ENCODE peak calls at places on chromosomes 4 and X, in nine cellular contexts. R is aorta; V is dermis microvascular lymphatic vessel endothelial cell; S is thyroid gland; I is stimulated activated CD4-positive, alpha-beta T cell treated with anti-CD3 and anti-CD28 coated beads, TNF-alpha, amount 100 ng/mL, for 4 hours; P is effector memory CD4-positive, alpha-beta T cell; E is substantia nigra; L is SW480; W is activated CD8-positive, alpha-beta memory T cell treated with anti-CD3 and anti-CD28 coated beads for 1 hour. X is an unnamed sample.

GRCh38 chrX:145886469-145886868 is 68.8 kb downstream of the SLITRK2 start:
- DNase-seq in R (no peak), V (no peak), S (no peak), I (no peak), P (no peak), E (no peak), L (no peak), W (no peak), X (no peak)

GRCh38 chrX:136395271-136395670 is 92.5 kb upstream of the BRS3 start:
- DNase-seq in R (no peak), V (no peak), S (no peak), I (no peak), P (no peak), E (no peak), L (no peak), W (no peak), X (no peak)

GRCh38 chrX:136598631-136599030 is 49.3 kb upstream of the CD40LG start:
- DNase-seq in R (no peak), V (no peak), S (no peak), I (no peak), P (peak), E (no peak), L (no peak), W (no peak), X (no peak)

GRCh38 chr4:114161809-114162208 is 182.4 kb upstream of the ARSJ start:
- DNase-seq in R (no peak), V (no peak), S (no peak), I (no peak), P (no peak), E (no peak), L (no peak), W (no peak), X (no peak)

GRCh38 chrX:16754019-16754418 is 32.2 kb upstream of the TXLNG start:
- DNase-seq in R (no peak), V (no peak), S (no peak), I (no peak), P (no peak), E (no peak), L (no peak), W (no peak), X (no peak)

GRCh38 chr4:8851321-8852117 is 20.1 kb downstream of the HMX1 start:
- DNase-seq in R (peak), V (no peak), S (no peak), I (no peak), P (no peak), E (no peak), L (no peak), W (no peak), X (no peak)

GRCh38 chr4:81675785-81676427 is 204.2 kb upstream of the RASGEF1B start:
- DNase-seq in R (no peak), V (no peak), S (no peak), I (no peak), P (no peak), E (no peak), L (no peak), W (no peak), X (no peak)

GRCh38 chr4:90857081-90857820 is 730.1 kb downstream of the CCSER1 start:
- DNase-seq in R (no peak), V (no peak), S (no peak), I (no peak), P (no peak), E (no peak), L (no peak), W (no peak), X (no peak)

GRCh38 chr4:52883183-52883621 is 21.1 kb downstream of the RASL11B start:
- DNase-seq in R (no peak), V (no peak), S (no peak), I (no peak), P (no peak), E (no peak), L (no peak), W (no peak), X (no peak)

GRCh38 chr4:168691621-168692376 is 194.9 kb downstream of the PALLD start:
- DNase-seq in R (no peak), V (peak), S (no peak), I (no peak), P (no peak), E (no peak), L (no peak), W (no peak), X (no peak)

GRCh38 chrX:24424948-24425347 is 40.1 kb upstream of the PDK3 start:
- DNase-seq in R (peak), V (peak), S (no peak), I (no peak), P (no peak), E (no peak), L (no peak), W (no peak), X (no peak)

GRCh38 chr4:176321589-176321988 is 1.8 kb downstream of the SPCS3 start:
- DNase-seq in R (no peak), V (no peak), S (no peak), I (no peak), P (no peak), E (no peak), L (no peak), W (no peak), X (no peak)

GRCh38 chr4:121594796-121595526 is 101.8 kb downstream of the ANXA5 start:
- DNase-seq in R (no peak), V (peak), S (no peak), I (no peak), P (no peak), E (no peak), L (no peak), W (no peak), X (no peak)

GRCh38 chr4:25792200-25792791 is 70.5 kb downstream of the SEL1L3 start:
- DNase-seq in R (no peak), V (peak), S (peak), I (no peak), P (no peak), E (no peak), L (no peak), W (no peak), X (peak)

GRCh38 chrX:41026326-41027136 is 58.7 kb upstream of the USP9X start:
- DNase-seq in R (no peak), V (no peak), S (no peak), I (no peak), P (no peak), E (no peak), L (no peak), W (no peak), X (no peak)

GRCh38 chr4:2648159-2648814 is 107.8 kb downstream of the TNIP2 start:
- DNase-seq in R (peak), V (no peak), S (no peak), I (no peak), P (no peak), E (no peak), L (no peak), W (no peak), X (no peak)

GRCh38 chr4:26860922-26861433 is 337 bp downstream of the STIM2 start:
- DNase-seq in R (peak), V (peak), S (peak), I (peak), P (no peak), E (no peak), L (no peak), W (peak), X (peak)

X was measured in Kasumi-1.